ENCODE peak calls at places on chromosome 3, in ten cellular contexts. J, I, W, Q, R, B, C, K, Y and Z are unnamed samples.

GRCh38 chr3:76024640-76025039 is 239.3 kb upstream of the ZNF717 start:
- DNase-seq in K (no peak), R (peak), Q (peak), I (peak), Y (peak), W (no peak), B (peak), C (no peak), J (no peak), Z (no peak)

GRCh38 chr3:120766576-120766975 is 24.0 kb downstream of the GTF2E1 start:
- DNase-seq in C (no peak), B (no peak), K (no peak), Y (no peak), R (no peak), J (no peak), Q (no peak), I (no peak), W (no peak), Z (no peak)

GRCh38 chr3:12479919-12480425 is 4.3 kb upstream of the TSEN2 start:
- DNase-seq in R (peak), K (peak), C (no peak), J (peak), B (peak), Q (peak), W (no peak), Y (peak), I (peak), Z (peak)

GRCh38 chr3:159280792-159281191 is 478.9 kb downstream of the MFSD1 start:
- DNase-seq in Q (no peak), B (no peak), I (no peak), J (no peak), Y (no peak), K (no peak), C (no peak), W (no peak), R (no peak), Z (no peak)

GRCh38 chr3:184821034-184821433 is 9.1 kb downstream of the VPS8 start:
- DNase-seq in Q (no peak), Y (no peak), W (no peak), B (no peak), K (no peak), I (no peak), C (no peak), R (no peak), J (no peak), Z (no peak)

GRCh38 chr3:197949191-197949766 is 711 bp upstream of the RPL35A start:
- DNase-seq in Y (no peak), W (no peak), Q (no peak), J (no peak), K (no peak), I (no peak), B (no peak), C (no peak), R (no peak), Z (no peak)

GRCh38 chr3:64642327-64643151 is 45.3 kb downstream of the ADAMTS9 start:
- DNase-seq in Q (no peak), I (peak), Y (no peak), C (no peak), B (no peak), W (no peak), R (no peak), J (no peak), K (peak), Z (no peak)

GRCh38 chr3:63976166-63976861 is 47.0 kb downstream of the PSMD6 start:
- DNase-seq in B (no peak), C (peak), J (no peak), Y (peak), K (no peak), R (peak), W (no peak), I (no peak), Q (no peak), Z (peak)

GRCh38 chr3:141414141-141414689 is 45.9 kb downstream of the ZBTB38 start:
- DNase-seq in W (no peak), B (no peak), R (no peak), K (no peak), C (peak), J (no peak), Y (no peak), Q (no peak), I (no peak), Z (peak)

GRCh38 chr3:18432752-18433151 is 7.6 kb upstream of the SATB1 start:
- DNase-seq in Q (no peak), Y (no peak), I (no peak), C (no peak), R (no peak), W (no peak), K (no peak), B (no peak), J (no peak), Z (no peak)

GRCh38 chr3:186930143-186930638 is at the start of gene ST6GAL1:
- DNase-seq in C (no peak), W (peak), R (peak), I (peak), K (peak), Y (peak), B (peak), J (peak), Q (peak), Z (no peak)

GRCh38 chr3:58470363-58471024 is 21.4 kb upstream of the KCTD6 start:
- DNase-seq in K (no peak), Q (no peak), R (no peak), W (no peak), I (no peak), J (no peak), C (no peak), Y (no peak), B (no peak), Z (no peak)

GRCh38 chr3:49689046-49689886 is at the start of the genes MST1 and RNF123:
- DNase-seq in K (peak), Y (peak), C (peak), Q (peak), R (no peak), B (peak), W (peak), I (peak), J (peak), Z (peak)

GRCh38 chr3:115704661-115705338 is 81.5 kb downstream of the GAP43 start:
- DNase-seq in C (no peak), K (no peak), Y (no peak), R (no peak), I (no peak), B (no peak), J (no peak), Q (no peak), W (no peak), Z (no peak)

GRCh38 chr3:188796122-188796631 is 375.6 kb upstream of the TPRG1 start:
- DNase-seq in W (no peak), Y (peak), I (no peak), J (no peak), K (no peak), C (peak), B (peak), R (peak), Q (peak), Z (peak)

GRCh38 chr3:159236306-159236705 is 434.5 kb downstream of the MFSD1 start:
- DNase-seq in K (no peak), R (no peak), B (no peak), J (no peak), W (no peak), I (no peak), Y (no peak), C (no peak), Q (no peak), Z (no peak)

GRCh38 chr3:99534951-99535704 is 103.3 kb upstream of the COL8A1 start:
- DNase-seq in B (peak), Q (no peak), I (peak), Y (peak), C (no peak), R (no peak), K (no peak), J (no peak), W (no peak), Z (peak)